ENCODE peak calls at places on chromosomes 2 and 18, in seven cellular contexts. A is pancreas; W is CD4-positive, alpha-beta T cell; P is SK-N-SH; V is foreskin fibroblast; M is endothelial cell; F is fibroblast of the aortic adventitia. O is an unnamed sample.

GRCh38 chr2:225052703-225053102 is 10.4 kb upstream of the DOCK10 start:
- DNase-seq in F (no peak), M (no peak), A (no peak), P (no peak), V (no peak), W (no peak), O (no peak)

GRCh38 chr2:218867900-218868299 is 8.3 kb downstream of the WNT6 start:
- DNase-seq in P (no peak), M (no peak), W (no peak), A (no peak), V (no peak), F (no peak), O (no peak)

GRCh38 chr2:46615555-46616487 is 136.5 kb downstream of the TMEM247 start:
- DNase-seq in A (no peak), F (peak; percentile 18), W (no peak), V (peak; percentile 56), M (peak; percentile 14), P (no peak), O (no peak)

GRCh38 chr18:79327199-79327545 is 68.6 kb upstream of the NFATC1 start:
- DNase-seq in P (no peak), W (no peak), M (no peak), V (no peak), A (no peak), F (no peak), O (no peak)

GRCh38 chr2:128638741-128639477 is 320.2 kb upstream of the HS6ST1 start:
- DNase-seq in F (no peak), P (peak; percentile 42), V (peak; percentile 47), M (peak; percentile 29), W (no peak), A (peak; percentile 17), O (no peak)

GRCh38 chr18:67199993-67200617 is 316.4 kb downstream of the DSEL start:
- DNase-seq in A (no peak), P (peak; percentile 32), W (no peak), F (peak; percentile 78), M (no peak), V (peak; percentile 64), O (peak; percentile 13)

GRCh38 chr2:216221806-216222205 is 112.7 kb downstream of the XRCC5 start:
- DNase-seq in F (peak; percentile 42), P (no peak), W (no peak), M (no peak), A (no peak), V (peak; percentile 78), O (no peak)

GRCh38 chr2:190942697-190943096 is 62.1 kb downstream of the GLS start:
- DNase-seq in V (no peak), F (no peak), W (no peak), M (no peak), A (no peak), P (no peak), O (no peak)

GRCh38 chr18:13388586-13389490 is 170.3 kb downstream of the LDLRAD4 start:
- DNase-seq in F (no peak), W (no peak), M (no peak), A (no peak), P (no peak), V (no peak), O (no peak)

GRCh38 chr2:30252723-30253688 is 21.7 kb downstream of the LBH start:
- DNase-seq in M (no peak), W (no peak), F (peak; percentile 97), A (no peak), P (no peak), V (peak; percentile 56), O (peak; percentile 50)

GRCh38 chr18:57428221-57429150 is 6.7 kb upstream of the ONECUT2 start:
- DNase-seq in M (no peak), P (no peak), A (no peak), W (no peak), V (no peak), F (no peak), O (no peak)

GRCh38 chr2:166148811-166149400 is 21.1 kb upstream of the SCN1A start:
- DNase-seq in A (no peak), W (no peak), M (no peak), F (no peak), V (no peak), P (no peak), O (no peak)

GRCh38 chr2:18799397-18799796 is 210.0 kb upstream of the NT5C1B start:
- DNase-seq in W (no peak), M (no peak), P (no peak), A (no peak), V (peak; percentile 63), F (no peak), O (no peak)

GRCh38 chr18:75884728-75885127 is 457.2 kb upstream of the SMIM21 start:
- DNase-seq in A (no peak), V (no peak), M (no peak), W (no peak), F (no peak), P (no peak), O (no peak)
- TF ChIP-seq CTCF in A (no peak), V (no peak), M (no peak), W (no peak), F (no peak), P (no peak), O (no peak)

DNA sequence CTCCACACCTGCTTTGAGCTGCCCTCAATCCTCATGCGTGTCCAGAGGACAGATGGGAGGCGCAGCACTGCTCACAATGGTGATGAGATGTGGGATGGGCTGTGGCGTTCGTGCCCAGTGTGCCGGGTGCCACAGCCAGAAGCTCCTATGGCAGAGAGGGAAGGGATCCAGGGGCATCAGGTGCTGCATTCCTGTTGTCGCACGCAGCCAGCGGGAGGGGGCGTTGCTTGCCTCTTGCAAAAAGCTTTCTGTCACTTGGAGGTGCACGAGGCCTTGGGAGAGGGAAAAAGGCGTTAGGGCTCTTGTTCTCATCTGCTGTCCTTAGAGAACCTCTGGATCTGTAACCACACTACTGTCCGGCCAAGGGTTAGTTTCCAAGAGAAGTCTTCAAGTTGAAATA is 29.2 kb upstream of the ALLC start:
- DNase-seq in A (peak; percentile 44), W (no peak), F (no peak), V (no peak), P (no peak), M (peak; percentile 43), O (no peak)
- TF ChIP-seq CTCF in A (no peak), W (no peak), F (no peak), V (no peak), P (no peak), M (no peak), O (no peak)

GRCh38 chr2:98580656-98581284 is 27.5 kb downstream of the COA5 start:
- DNase-seq in V (no peak), W (no peak), P (no peak), F (no peak), M (no peak), A (no peak), O (no peak)

GRCh38 chr2:98578231-98578630 is 30.1 kb downstream of the COA5 start:
- DNase-seq in W (no peak), F (no peak), P (no peak), M (no peak), V (no peak), A (no peak), O (no peak)

GRCh38 chr2:98579926-98580325 is 28.4 kb downstream of the COA5 start:
- DNase-seq in M (no peak), W (no peak), F (no peak), A (no peak), P (no peak), V (no peak), O (no peak)

GRCh38 chr2:98576666-98577312 is 31.5 kb downstream of the COA5 start:
- DNase-seq in P (no peak), W (no peak), F (no peak), A (no peak), M (no peak), V (no peak), O (no peak)

GRCh38 chr2:98577313-98577712 is 31.0 kb downstream of the COA5 start:
- DNase-seq in W (no peak), P (peak; percentile 44), M (no peak), A (no peak), V (no peak), F (no peak), O (no peak)
- TF ChIP-seq CTCF in W (no peak), P (peak; percentile 21), M (no peak), A (no peak), V (no peak), F (peak; percentile 3), O (no peak)

GRCh38 chr2:99666256-99666655 is 176.4 kb upstream of the REV1 start:
- DNase-seq in V (no peak), P (no peak), W (no peak), A (no peak), M (no peak), F (no peak), O (no peak)
- TF ChIP-seq CTCF in V (no peak), P (peak; percentile 31), W (no peak), A (no peak), M (peak; percentile 37), F (peak; percentile 14), O (no peak)

GRCh38 chr2:61434314-61434713 is 36.6 kb downstream of the USP34 start:
- DNase-seq in A (no peak), P (no peak), V (peak; percentile 26), W (no peak), M (no peak), F (peak; percentile 20), O (no peak)

GRCh38 chr2:61435291-61435690 is 35.6 kb downstream of the USP34 start:
- DNase-seq in P (no peak), V (no peak), M (no peak), W (no peak), A (no peak), F (no peak), O (no peak)

GRCh38 chr2:61431345-61431744 is 39.5 kb downstream of the USP34 start:
- DNase-seq in A (no peak), M (no peak), W (no peak), V (no peak), F (no peak), P (no peak), O (no peak)

GRCh38 chr2:61432990-61433389 is 37.9 kb downstream of the USP34 start:
- DNase-seq in P (no peak), M (no peak), F (no peak), W (no peak), V (no peak), A (no peak), O (no peak)

GRCh38 chr2:61433606-61434005 is 37.3 kb downstream of the USP34 start:
- DNase-seq in V (no peak), W (no peak), A (no peak), F (no peak), P (no peak), M (no peak), O (no peak)
- TF ChIP-seq CTCF in V (no peak), W (no peak), A (no peak), F (no peak), P (no peak), M (no peak), O (no peak)

DNA sequence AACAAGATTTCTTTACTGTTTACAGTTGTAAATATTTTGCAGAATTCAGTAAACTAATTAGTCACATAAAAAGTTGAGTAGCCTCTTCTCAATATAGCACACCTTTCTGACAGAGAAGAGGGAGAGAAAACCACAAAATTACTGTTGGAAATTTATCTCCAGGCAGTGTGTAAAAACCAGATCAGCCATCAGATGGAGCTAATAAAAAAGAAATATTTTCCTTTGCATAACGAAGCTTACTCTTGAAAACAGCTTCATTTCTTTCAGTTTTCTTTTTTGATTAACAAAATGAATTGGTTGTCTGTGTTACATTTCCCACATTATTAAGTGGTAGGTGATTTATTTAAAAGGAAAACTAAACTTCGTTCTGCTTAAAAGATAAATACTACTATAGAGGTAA is 259.3 kb upstream of the KCNJ3 start:
- DNase-seq in V (no peak), M (no peak), P (no peak), A (no peak), W (no peak), F (no peak), O (no peak)
- TF ChIP-seq CTCF in V (no peak), M (no peak), P (peak; percentile 41), A (no peak), W (no peak), F (peak; percentile 12), O (no peak)

GRCh38 chr2:188319845-188320244 is 28.2 kb downstream of the GULP1 start:
- DNase-seq in V (no peak), P (no peak), F (no peak), A (no peak), W (no peak), M (no peak), O (no peak)
- TF ChIP-seq CTCF in V (no peak), P (peak; percentile 17), F (no peak), A (no peak), W (no peak), M (no peak), O (no peak)